ENCODE peak calls at places on chromosome 6, in four cellular contexts. One of them, this sample, is unnamed.
A peak's percentile ranks its signal among the peaks of the same experiment; 100 is the strongest.

GRCh38 chr6:37137201-37137880 is 32.6 kb upstream of the PIM1 start:
- DNase-seq in lower lobe of right lung: no peak
- DNase-seq in IMR-90: peak; percentile 99
- DNase-seq in suprapubic skin: no peak
- DNase-seq in this sample: peak; percentile 80

GRCh38 chr6:88547768-88548167 is 381.6 kb upstream of the CNR1 start:
- DNase-seq in lower lobe of right lung: no peak
- DNase-seq in IMR-90: no peak
- DNase-seq in suprapubic skin: no peak
- DNase-seq in this sample: no peak

GRCh38 chr6:169171951-169172350 is 81.7 kb downstream of the THBS2 start:
- DNase-seq in lower lobe of right lung: no peak
- DNase-seq in IMR-90: peak; percentile 22
- DNase-seq in suprapubic skin: no peak
- DNase-seq in this sample: no peak

GRCh38 chr6:154410215-154410614 is 53.6 kb upstream of the IPCEF1 start:
- DNase-seq in lower lobe of right lung: no peak
- DNase-seq in IMR-90: no peak
- DNase-seq in suprapubic skin: no peak
- DNase-seq in this sample: no peak

GRCh38 chr6:43949451-43950110 is 177.7 kb downstream of the MRPL14 start:
- DNase-seq in lower lobe of right lung: no peak
- DNase-seq in IMR-90: no peak
- DNase-seq in suprapubic skin: no peak
- DNase-seq in this sample: no peak

GRCh38 chr6:10520468-10520867 is 683 bp upstream of the GCNT2 start:
- DNase-seq in lower lobe of right lung: no peak
- DNase-seq in IMR-90: peak; percentile 16
- DNase-seq in suprapubic skin: no peak
- DNase-seq in this sample: no peak

GRCh38 chr6:89410231-89411018 is 1.6 kb downstream of the RRAGD start:
- DNase-seq in lower lobe of right lung: no peak
- DNase-seq in IMR-90: no peak
- DNase-seq in suprapubic skin: no peak
- DNase-seq in this sample: no peak

GRCh38 chr6:31814677-31815024 is 432 bp downstream of the HSPA1L start:
- DNase-seq in lower lobe of right lung: peak; percentile 95
- DNase-seq in IMR-90: peak; percentile 97
- DNase-seq in suprapubic skin: peak; percentile 98
- DNase-seq in this sample: peak; percentile 98

GRCh38 chr6:77829736-77830135 is 176.9 kb downstream of the MEI4 start:
- DNase-seq in lower lobe of right lung: no peak
- DNase-seq in IMR-90: no peak
- DNase-seq in suprapubic skin: no peak
- DNase-seq in this sample: no peak

GRCh38 chr6:165178056-165178455 is 131.3 kb downstream of the C6orf118 start:
- DNase-seq in lower lobe of right lung: no peak
- DNase-seq in IMR-90: no peak
- DNase-seq in suprapubic skin: no peak
- DNase-seq in this sample: no peak

GRCh38 chr6:10099086-10099499 is 315.8 kb downstream of the TFAP2A start:
- DNase-seq in lower lobe of right lung: peak; percentile 51
- DNase-seq in IMR-90: no peak
- DNase-seq in suprapubic skin: peak; percentile 64
- DNase-seq in this sample: no peak

GRCh38 chr6:83708970-83709747 is at the start of gene SNAP91:
- DNase-seq in lower lobe of right lung: peak; percentile 47
- DNase-seq in IMR-90: no peak
- DNase-seq in suprapubic skin: no peak
- DNase-seq in this sample: peak; percentile 51

GRCh38 chr6:41599836-41600445 is 38.3 kb upstream of the MDFI start:
- DNase-seq in lower lobe of right lung: peak; percentile 17
- DNase-seq in IMR-90: no peak
- DNase-seq in suprapubic skin: no peak
- DNase-seq in this sample: no peak

GRCh38 chr6:166998256-166999144 is 697 bp upstream of the CEP43 start:
- DNase-seq in lower lobe of right lung: peak; percentile 59
- DNase-seq in IMR-90: no peak
- DNase-seq in suprapubic skin: peak; percentile 69
- DNase-seq in this sample: peak; percentile 63

GRCh38 chr6:33699739-33700138 is 11.8 kb downstream of the UQCC2 start:
- DNase-seq in lower lobe of right lung: no peak
- DNase-seq in IMR-90: no peak
- DNase-seq in suprapubic skin: no peak
- DNase-seq in this sample: no peak

GRCh38 chr6:154824076-154824475 is 90.9 kb downstream of the SCAF8 start:
- DNase-seq in lower lobe of right lung: no peak
- DNase-seq in IMR-90: no peak
- DNase-seq in suprapubic skin: no peak
- DNase-seq in this sample: no peak

GRCh38 chr6:162750776-162751175 is 23.0 kb downstream of the PACRG start:
- DNase-seq in lower lobe of right lung: no peak
- DNase-seq in IMR-90: peak; percentile 2
- DNase-seq in suprapubic skin: no peak
- DNase-seq in this sample: no peak

GRCh38 chr6:151402228-151402627 is 10.9 kb upstream of the ZBTB2 start:
- DNase-seq in lower lobe of right lung: no peak
- DNase-seq in IMR-90: no peak
- DNase-seq in suprapubic skin: no peak
- DNase-seq in this sample: no peak

GRCh38 chr6:9523462-9523861 is 891.4 kb downstream of the TFAP2A start:
- DNase-seq in lower lobe of right lung: no peak
- DNase-seq in IMR-90: peak; percentile 96
- DNase-seq in suprapubic skin: no peak
- DNase-seq in this sample: no peak

GRCh38 chr6:73898599-73898998 is 202.6 kb downstream of the CD109 start:
- DNase-seq in lower lobe of right lung: no peak
- DNase-seq in IMR-90: no peak
- DNase-seq in suprapubic skin: no peak
- DNase-seq in this sample: no peak

GRCh38 chr6:139369568-139370046 is 4.8 kb downstream of the CITED2 start:
- DNase-seq in lower lobe of right lung: no peak
- DNase-seq in IMR-90: peak; percentile 80
- DNase-seq in suprapubic skin: no peak
- DNase-seq in this sample: no peak

GRCh38 chr6:137111296-137112066 is 62.0 kb downstream of the IL22RA2 start:
- DNase-seq in lower lobe of right lung: no peak
- DNase-seq in IMR-90: no peak
- DNase-seq in suprapubic skin: no peak
- DNase-seq in this sample: no peak

GRCh38 chr6:106964099-106964498 is 10.4 kb downstream of the CD24 start:
- DNase-seq in lower lobe of right lung: no peak
- DNase-seq in IMR-90: no peak
- DNase-seq in suprapubic skin: no peak
- DNase-seq in this sample: no peak

GRCh38 chr6:40623178-40623577 is 36.0 kb upstream of the LRFN2 start:
- DNase-seq in lower lobe of right lung: no peak
- DNase-seq in IMR-90: no peak
- DNase-seq in suprapubic skin: no peak
- DNase-seq in this sample: no peak

GRCh38 chr6:5684320-5684719 is 322.4 kb downstream of the NRN1 start:
- DNase-seq in lower lobe of right lung: no peak
- DNase-seq in IMR-90: peak; percentile 67
- DNase-seq in suprapubic skin: no peak
- DNase-seq in this sample: no peak

GRCh38 chr6:105483492-105483891 is 80.6 kb upstream of the PREP start:
- DNase-seq in lower lobe of right lung: no peak
- DNase-seq in IMR-90: peak; percentile 79
- DNase-seq in suprapubic skin: no peak
- DNase-seq in this sample: no peak

GRCh38 chr6:119484598-119484997 is 135.0 kb upstream of the MAN1A1 start:
- DNase-seq in lower lobe of right lung: no peak
- DNase-seq in IMR-90: peak; percentile 94
- DNase-seq in suprapubic skin: no peak
- DNase-seq in this sample: peak; percentile 74

GRCh38 chr6:13238640-13239216 is 89.6 kb downstream of the TBC1D7 start:
- DNase-seq in lower lobe of right lung: no peak
- DNase-seq in IMR-90: no peak
- DNase-seq in suprapubic skin: no peak
- DNase-seq in this sample: no peak

GRCh38 chr6:155958550-155958949 is 502.9 kb upstream of the NOX3 start:
- DNase-seq in lower lobe of right lung: no peak
- DNase-seq in IMR-90: no peak
- DNase-seq in suprapubic skin: no peak
- DNase-seq in this sample: no peak

GRCh38 chr6:4920914-4921410 is 82.9 kb downstream of the RPP40 start:
- DNase-seq in lower lobe of right lung: no peak
- DNase-seq in IMR-90: peak; percentile 52
- DNase-seq in suprapubic skin: no peak
- DNase-seq in this sample: no peak

GRCh38 chr6:152112503-152113261 is 305.2 kb downstream of the ESR1 start:
- DNase-seq in lower lobe of right lung: peak; percentile 76
- DNase-seq in IMR-90: no peak
- DNase-seq in suprapubic skin: no peak
- DNase-seq in this sample: no peak

GRCh38 chr6:169101036-169101805 is 152.4 kb downstream of the THBS2 start:
- DNase-seq in lower lobe of right lung: no peak
- DNase-seq in IMR-90: no peak
- DNase-seq in suprapubic skin: no peak
- DNase-seq in this sample: no peak

GRCh38 chr6:66291905-66292304 is 584.9 kb upstream of the EYS start:
- DNase-seq in lower lobe of right lung: no peak
- DNase-seq in IMR-90: no peak
- DNase-seq in suprapubic skin: no peak
- DNase-seq in this sample: no peak

GRCh38 chr6:6515691-6516607 is 72.6 kb upstream of the LY86 start:
- DNase-seq in lower lobe of right lung: no peak
- DNase-seq in IMR-90: no peak
- DNase-seq in suprapubic skin: no peak
- DNase-seq in this sample: no peak

GRCh38 chr6:47114460-47114859 is 72.3 kb upstream of the ADGRF1 start:
- DNase-seq in lower lobe of right lung: no peak
- DNase-seq in IMR-90: no peak
- DNase-seq in suprapubic skin: no peak
- DNase-seq in this sample: no peak

GRCh38 chr6:149170564-149171452 is 146.7 kb upstream of the TAB2 start:
- DNase-seq in lower lobe of right lung: no peak
- DNase-seq in IMR-90: no peak
- DNase-seq in suprapubic skin: no peak
- DNase-seq in this sample: no peak

GRCh38 chr6:167930300-167930699 is 67.2 kb upstream of the KIF25 start:
- DNase-seq in lower lobe of right lung: no peak
- DNase-seq in IMR-90: peak; percentile 53
- DNase-seq in suprapubic skin: no peak
- DNase-seq in this sample: no peak

DNA sequence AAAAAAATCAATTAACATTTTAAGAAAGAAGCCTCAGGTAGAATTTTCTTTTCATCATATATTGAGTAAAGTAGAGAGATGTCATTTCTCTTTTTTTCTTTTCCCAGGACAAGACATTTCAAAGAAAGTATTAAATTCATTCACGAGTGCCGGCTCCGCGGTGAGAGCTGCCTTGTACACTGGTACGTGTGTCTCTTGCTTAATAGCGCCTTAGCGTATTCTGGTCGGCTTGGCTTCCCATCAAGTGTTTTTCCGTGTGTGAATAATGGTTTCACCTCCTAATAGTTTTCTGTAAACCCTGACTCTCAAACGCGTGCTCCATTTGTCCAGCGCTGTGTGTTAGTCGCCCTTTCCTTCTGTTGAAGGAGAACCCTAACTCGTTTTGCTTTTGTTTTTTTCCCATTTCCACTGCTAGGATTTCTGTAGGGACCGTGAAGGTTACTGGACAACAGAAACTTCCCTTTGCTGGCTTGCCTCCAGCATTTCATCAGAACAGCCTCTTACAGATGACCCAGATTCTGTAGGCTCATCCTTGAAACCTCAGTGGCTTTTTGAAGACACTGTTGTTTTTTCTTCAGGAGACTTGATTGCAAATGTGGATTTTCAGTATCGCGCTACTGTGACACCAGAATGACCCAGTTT is 45.7 kb upstream of the IRF4 start:
- DNase-seq in lower lobe of right lung: peak; percentile 46
- DNase-seq in IMR-90: peak; percentile 26
- DNase-seq in suprapubic skin: no peak
- DNase-seq in this sample: no peak
- H3K9me3 ChIP-seq in lower lobe of right lung: no peaks in the 10 kb centered on the region
- H3K9me3 ChIP-seq in IMR-90: peaks cover 3% of the 10 kb centered on the region
- H3K9me3 ChIP-seq in suprapubic skin: no peaks in the 10 kb centered on the region
- H3K9me3 ChIP-seq in this sample: no peaks in the 10 kb centered on the region

GRCh38 chr6:115838763-115839401 is 221.8 kb downstream of the FRK start:
- DNase-seq in lower lobe of right lung: no peak
- DNase-seq in IMR-90: peak; percentile 13
- DNase-seq in suprapubic skin: no peak
- DNase-seq in this sample: no peak
- TF ChIP-seq CTCF in lower lobe of right lung: no peak
- TF ChIP-seq CTCF in IMR-90: peak; percentile 37
- TF ChIP-seq CTCF in suprapubic skin: peak; percentile 32
- TF ChIP-seq CTCF in this sample: peak; percentile 75

GRCh38 chr6:63721181-63721580 is 85.6 kb downstream of the PHF3 start:
- DNase-seq in lower lobe of right lung: no peak
- DNase-seq in IMR-90: no peak
- DNase-seq in suprapubic skin: no peak
- DNase-seq in this sample: no peak
- H3K9me3 ChIP-seq in lower lobe of right lung: no peaks in the 10 kb centered on the region
- H3K9me3 ChIP-seq in IMR-90: no peaks in the 10 kb centered on the region
- H3K9me3 ChIP-seq in suprapubic skin: no peaks in the 10 kb centered on the region
- H3K9me3 ChIP-seq in this sample: no peaks in the 10 kb centered on the region

DNA sequence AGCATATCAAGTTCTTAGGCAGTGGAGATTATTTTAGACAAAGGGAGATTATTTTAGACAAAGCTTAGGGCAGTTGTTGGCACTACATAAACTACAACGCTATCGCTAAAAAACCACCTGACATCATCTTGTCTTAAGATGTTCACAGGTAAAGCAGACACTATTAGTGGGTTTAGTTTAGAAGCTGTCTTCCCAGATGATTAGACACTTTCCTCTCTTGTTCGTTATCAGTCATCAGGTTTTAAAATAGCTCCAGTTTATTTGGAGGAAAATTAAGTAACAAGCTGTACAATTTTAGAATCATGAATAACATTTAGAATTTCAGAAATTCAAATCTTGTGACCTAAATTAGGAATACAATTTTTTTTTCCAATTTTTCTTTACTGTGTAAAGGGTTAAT is 109.2 kb downstream of the HIVEP2 start:
- DNase-seq in lower lobe of right lung: no peak
- DNase-seq in IMR-90: no peak
- DNase-seq in suprapubic skin: no peak
- DNase-seq in this sample: no peak
- TF ChIP-seq CTCF in lower lobe of right lung: no peak
- TF ChIP-seq CTCF in IMR-90: no peak
- TF ChIP-seq CTCF in suprapubic skin: no peak
- TF ChIP-seq CTCF in this sample: no peak

GRCh38 chr6:27141472-27142015 is 106.0 kb upstream of the PRSS16 start:
- DNase-seq in lower lobe of right lung: no peak
- DNase-seq in IMR-90: no peak
- DNase-seq in suprapubic skin: no peak
- DNase-seq in this sample: no peak

GRCh38 chr6:27144740-27145079 is 102.8 kb upstream of the PRSS16 start:
- DNase-seq in lower lobe of right lung: no peak
- DNase-seq in IMR-90: no peak
- DNase-seq in suprapubic skin: no peak
- DNase-seq in this sample: no peak

GRCh38 chr6:27141013-27141412 is 106.5 kb upstream of the PRSS16 start:
- DNase-seq in lower lobe of right lung: no peak
- DNase-seq in IMR-90: no peak
- DNase-seq in suprapubic skin: no peak
- DNase-seq in this sample: no peak

GRCh38 chr6:27145731-27146455 is 101.6 kb upstream of the PRSS16 start:
- DNase-seq in lower lobe of right lung: peak; percentile 82
- DNase-seq in IMR-90: peak; percentile 91
- DNase-seq in suprapubic skin: peak; percentile 90
- DNase-seq in this sample: no peak

GRCh38 chr6:27143474-27144026 is 104.0 kb upstream of the PRSS16 start:
- DNase-seq in lower lobe of right lung: no peak
- DNase-seq in IMR-90: no peak
- DNase-seq in suprapubic skin: no peak
- DNase-seq in this sample: no peak
- H3K9me3 ChIP-seq in lower lobe of right lung: no peaks in the 10 kb centered on the region
- H3K9me3 ChIP-seq in IMR-90: no peaks in the 10 kb centered on the region
- H3K9me3 ChIP-seq in suprapubic skin: no peaks in the 10 kb centered on the region
- H3K9me3 ChIP-seq in this sample: no peaks in the 10 kb centered on the region

This sample was measured in RWPE2.